ENCODE peak calls at places on chromosomes 3 and 15, in nine cellular contexts. M is sigmoid colon; P is tibial artery; U is RWPE1; V is stimulated activated CD8-positive, alpha-beta memory T cell treated with anti-CD3 and anti-CD28 coated beads, Interleukin-15, amount 100 ng/mL, for 1 hour; E is GM03348; C is uterus; O is lung; G is cerebellar cortex. B is an unnamed sample.

GRCh38 chr3:25603703-25604102 is 61.0 kb downstream of the TOP2B start:
- DNase-seq in M (no peak), P (peak), U (no peak), V (no peak), E (no peak), C (no peak), O (peak), G (no peak), B (no peak)

GRCh38 chr3:160686955-160687535 is 10.1 kb downstream of the ARL14 start:
- DNase-seq in M (no peak), P (no peak), U (no peak), V (no peak), E (peak), C (no peak), O (no peak), G (peak), B (no peak)

GRCh38 chr15:97504031-97504430 is 456.5 kb upstream of the ARRDC4 start:
- DNase-seq in M (no peak), P (no peak), U (peak), V (no peak), E (no peak), C (no peak), O (no peak), G (no peak), B (no peak)

GRCh38 chr3:186589856-186590579 is 19.5 kb downstream of the DNAJB11 start:
- DNase-seq in M (no peak), P (no peak), U (peak), V (no peak), E (no peak), C (no peak), O (peak), G (no peak), B (no peak)

GRCh38 chr3:8301977-8302589 is 199.5 kb upstream of the LMCD1 start:
- DNase-seq in M (no peak), P (no peak), U (peak), V (no peak), E (peak), C (no peak), O (no peak), G (peak), B (no peak)

GRCh38 chr3:192816274-192816853 is 89.0 kb upstream of the FGF12 start:
- DNase-seq in M (no peak), P (no peak), U (peak), V (no peak), E (peak), C (no peak), O (no peak), G (peak), B (no peak)

GRCh38 chr3:158918008-158918407 is 116.2 kb downstream of the MFSD1 start:
- DNase-seq in M (no peak), P (no peak), U (peak), V (no peak), E (peak), C (no peak), O (no peak), G (peak), B (no peak)

GRCh38 chr3:142993958-142994442 is 7.4 kb upstream of the U2SURP start:
- DNase-seq in M (no peak), P (peak), U (peak), V (peak), E (peak), C (peak), O (peak), G (peak), B (peak)

GRCh38 chr3:189457201-189457607 is 174.0 kb upstream of the TP63 start:
- DNase-seq in M (no peak), P (no peak), U (peak), V (no peak), E (no peak), C (no peak), O (no peak), G (no peak), B (no peak)

GRCh38 chr15:74826372-74826819 is at the start of gene CPLX3:
- DNase-seq in M (no peak), P (no peak), U (peak), V (no peak), E (peak), C (peak), O (no peak), G (no peak), B (peak)

GRCh38 chr3:158847885-158848284 is 46.0 kb downstream of the MFSD1 start:
- DNase-seq in M (no peak), P (no peak), U (no peak), V (no peak), E (no peak), C (no peak), O (no peak), G (no peak), B (no peak)

GRCh38 chr3:51721062-51721745 is 14.3 kb downstream of the GRM2 start:
- DNase-seq in M (no peak), P (no peak), U (no peak), V (no peak), E (no peak), C (no peak), O (no peak), G (no peak), B (no peak)